ENCODE peak calls at places on chromosome 18, in six cellular contexts. One of them, this sample, is unnamed.

GRCh38 chr18:37516361-37516853 is 49.2 kb downstream of the CELF4 start:
- DNase-seq in fibroblast of lung: no peak
- DNase-seq in GM13977: no peak
- DNase-seq in sigmoid colon: no peak
- DNase-seq in neural crest cell: no peak
- DNase-seq in body of pancreas: no peak
- DNase-seq in this sample: no peak

GRCh38 chr18:59437851-59438250 is 78.8 kb upstream of the LMAN1 start:
- DNase-seq in fibroblast of lung: no peak
- DNase-seq in GM13977: no peak
- DNase-seq in sigmoid colon: no peak
- DNase-seq in neural crest cell: no peak
- DNase-seq in body of pancreas: no peak
- DNase-seq in this sample: no peak

GRCh38 chr18:70371085-70371735 is 82.4 kb downstream of the SOCS6 start:
- DNase-seq in fibroblast of lung: no peak
- DNase-seq in GM13977: no peak
- DNase-seq in sigmoid colon: no peak
- DNase-seq in neural crest cell: no peak
- DNase-seq in body of pancreas: no peak
- DNase-seq in this sample: no peak

GRCh38 chr18:29271496-29271895 is 1094.6 kb upstream of the CDH2 start:
- DNase-seq in fibroblast of lung: peak; percentile 61
- DNase-seq in GM13977: no peak
- DNase-seq in sigmoid colon: no peak
- DNase-seq in neural crest cell: no peak
- DNase-seq in body of pancreas: no peak
- DNase-seq in this sample: no peak

GRCh38 chr18:23529597-23529996 is 26.3 kb downstream of the RMC1 start:
- DNase-seq in fibroblast of lung: peak; percentile 16
- DNase-seq in GM13977: peak; percentile 32
- DNase-seq in sigmoid colon: no peak
- DNase-seq in neural crest cell: no peak
- DNase-seq in body of pancreas: no peak
- DNase-seq in this sample: no peak

GRCh38 chr18:70233974-70234373 is 28.5 kb upstream of the RTTN start:
- DNase-seq in fibroblast of lung: no peak
- DNase-seq in GM13977: no peak
- DNase-seq in sigmoid colon: no peak
- DNase-seq in neural crest cell: no peak
- DNase-seq in body of pancreas: no peak
- DNase-seq in this sample: no peak

GRCh38 chr18:8354304-8354703 is 254.9 kb upstream of the RAB12 start:
- DNase-seq in fibroblast of lung: no peak
- DNase-seq in GM13977: no peak
- DNase-seq in sigmoid colon: no peak
- DNase-seq in neural crest cell: no peak
- DNase-seq in body of pancreas: no peak
- DNase-seq in this sample: no peak

GRCh38 chr18:65287642-65288041 is 463.2 kb upstream of the CDH7 start:
- DNase-seq in fibroblast of lung: no peak
- DNase-seq in GM13977: no peak
- DNase-seq in sigmoid colon: no peak
- DNase-seq in neural crest cell: no peak
- DNase-seq in body of pancreas: no peak
- DNase-seq in this sample: no peak

GRCh38 chr18:582465-582864 is 2.3 kb downstream of the CETN1 start:
- DNase-seq in fibroblast of lung: no peak
- DNase-seq in GM13977: no peak
- DNase-seq in sigmoid colon: no peak
- DNase-seq in neural crest cell: no peak
- DNase-seq in body of pancreas: peak; percentile 22
- DNase-seq in this sample: no peak

GRCh38 chr18:5463836-5464235 is 80.0 kb downstream of the EPB41L3 start:
- DNase-seq in fibroblast of lung: no peak
- DNase-seq in GM13977: no peak
- DNase-seq in sigmoid colon: no peak
- DNase-seq in neural crest cell: no peak
- DNase-seq in body of pancreas: no peak
- DNase-seq in this sample: no peak

GRCh38 chr18:31555971-31556747 is 35.5 kb upstream of the TTR start:
- DNase-seq in fibroblast of lung: peak; percentile 83
- DNase-seq in GM13977: peak; percentile 54
- DNase-seq in sigmoid colon: no peak
- DNase-seq in neural crest cell: peak; percentile 43
- DNase-seq in body of pancreas: peak; percentile 74
- DNase-seq in this sample: peak; percentile 52

GRCh38 chr18:57438669-57439616 is 3.8 kb downstream of the ONECUT2 start:
- DNase-seq in fibroblast of lung: no peak
- DNase-seq in GM13977: peak; percentile 35
- DNase-seq in sigmoid colon: no peak
- DNase-seq in neural crest cell: no peak
- DNase-seq in body of pancreas: no peak
- DNase-seq in this sample: peak; percentile 32

GRCh38 chr18:45254683-45255082 is 360.6 kb upstream of the SLC14A2 start:
- DNase-seq in fibroblast of lung: peak; percentile 48
- DNase-seq in GM13977: no peak
- DNase-seq in sigmoid colon: no peak
- DNase-seq in neural crest cell: no peak
- DNase-seq in body of pancreas: peak; percentile 15
- DNase-seq in this sample: no peak

GRCh38 chr18:58520964-58521363 is 107.9 kb downstream of the ALPK2 start:
- DNase-seq in fibroblast of lung: no peak
- DNase-seq in GM13977: peak; percentile 36
- DNase-seq in sigmoid colon: no peak
- DNase-seq in neural crest cell: no peak
- DNase-seq in body of pancreas: no peak
- DNase-seq in this sample: no peak

GRCh38 chr18:11948852-11949523 is 32.3 kb upstream of the IMPA2 start:
- DNase-seq in fibroblast of lung: peak; percentile 26
- DNase-seq in GM13977: no peak
- DNase-seq in sigmoid colon: no peak
- DNase-seq in neural crest cell: no peak
- DNase-seq in body of pancreas: no peak
- DNase-seq in this sample: no peak

GRCh38 chr18:22816266-22817176 is 116.6 kb upstream of the RBBP8 start:
- DNase-seq in fibroblast of lung: no peak
- DNase-seq in GM13977: no peak
- DNase-seq in sigmoid colon: no peak
- DNase-seq in neural crest cell: no peak
- DNase-seq in body of pancreas: no peak
- DNase-seq in this sample: no peak

GRCh38 chr18:45938488-45938935 is 28.6 kb downstream of the EPG5 start:
- DNase-seq in fibroblast of lung: no peak
- DNase-seq in GM13977: peak; percentile 27
- DNase-seq in sigmoid colon: no peak
- DNase-seq in neural crest cell: no peak
- DNase-seq in body of pancreas: no peak
- DNase-seq in this sample: peak; percentile 20

GRCh38 chr18:31750259-31750658 is 10.4 kb downstream of the SLC25A52 start:
- DNase-seq in fibroblast of lung: no peak
- DNase-seq in GM13977: no peak
- DNase-seq in sigmoid colon: no peak
- DNase-seq in neural crest cell: no peak
- DNase-seq in body of pancreas: no peak
- DNase-seq in this sample: no peak

GRCh38 chr18:26407721-26408601 is 140.4 kb downstream of the KCTD1 start:
- DNase-seq in fibroblast of lung: no peak
- DNase-seq in GM13977: no peak
- DNase-seq in sigmoid colon: no peak
- DNase-seq in neural crest cell: no peak
- DNase-seq in body of pancreas: no peak
- DNase-seq in this sample: no peak

GRCh38 chr18:12305930-12306629 is 2.0 kb upstream of the TUBB6 start:
- DNase-seq in fibroblast of lung: no peak
- DNase-seq in GM13977: no peak
- DNase-seq in sigmoid colon: no peak
- DNase-seq in neural crest cell: no peak
- DNase-seq in body of pancreas: no peak
- DNase-seq in this sample: no peak

GRCh38 chr18:31744661-31745060 is 16.0 kb downstream of the SLC25A52 start:
- DNase-seq in fibroblast of lung: no peak
- DNase-seq in GM13977: no peak
- DNase-seq in sigmoid colon: no peak
- DNase-seq in neural crest cell: no peak
- DNase-seq in body of pancreas: no peak
- DNase-seq in this sample: no peak

GRCh38 chr18:23460285-23461273 is 7.5 kb downstream of the RIOK3 start:
- DNase-seq in fibroblast of lung: no peak
- DNase-seq in GM13977: no peak
- DNase-seq in sigmoid colon: no peak
- DNase-seq in neural crest cell: no peak
- DNase-seq in body of pancreas: no peak
- DNase-seq in this sample: no peak

GRCh38 chr18:59376351-59376935 is 17.4 kb upstream of the LMAN1 start:
- DNase-seq in fibroblast of lung: no peak
- DNase-seq in GM13977: no peak
- DNase-seq in sigmoid colon: no peak
- DNase-seq in neural crest cell: no peak
- DNase-seq in body of pancreas: no peak
- DNase-seq in this sample: no peak

GRCh38 chr18:79826966-79827365 is 29.2 kb downstream of the KCNG2 start:
- DNase-seq in fibroblast of lung: no peak
- DNase-seq in GM13977: no peak
- DNase-seq in sigmoid colon: no peak
- DNase-seq in neural crest cell: no peak
- DNase-seq in body of pancreas: no peak
- DNase-seq in this sample: no peak

GRCh38 chr18:36135264-36135663 is 5.6 kb downstream of the ELP2 start:
- DNase-seq in fibroblast of lung: no peak
- DNase-seq in GM13977: no peak
- DNase-seq in sigmoid colon: no peak
- DNase-seq in neural crest cell: no peak
- DNase-seq in body of pancreas: no peak
- DNase-seq in this sample: no peak

GRCh38 chr18:58556333-58557012 is 72.4 kb downstream of the ALPK2 start:
- DNase-seq in fibroblast of lung: no peak
- DNase-seq in GM13977: no peak
- DNase-seq in sigmoid colon: no peak
- DNase-seq in neural crest cell: no peak
- DNase-seq in body of pancreas: peak; percentile 15
- DNase-seq in this sample: no peak

GRCh38 chr18:58856881-58857280 is 7.8 kb upstream of the ZNF532 start:
- DNase-seq in fibroblast of lung: peak; percentile 60
- DNase-seq in GM13977: no peak
- DNase-seq in sigmoid colon: peak; percentile 33
- DNase-seq in neural crest cell: no peak
- DNase-seq in body of pancreas: no peak
- DNase-seq in this sample: no peak

GRCh38 chr18:5295231-5295920 is at the start of gene ZBTB14:
- DNase-seq in fibroblast of lung: peak; percentile 58
- DNase-seq in GM13977: peak; percentile 86
- DNase-seq in sigmoid colon: peak; percentile 79
- DNase-seq in neural crest cell: peak; percentile 47
- DNase-seq in body of pancreas: peak; percentile 78
- DNase-seq in this sample: peak; percentile 89

DNA sequence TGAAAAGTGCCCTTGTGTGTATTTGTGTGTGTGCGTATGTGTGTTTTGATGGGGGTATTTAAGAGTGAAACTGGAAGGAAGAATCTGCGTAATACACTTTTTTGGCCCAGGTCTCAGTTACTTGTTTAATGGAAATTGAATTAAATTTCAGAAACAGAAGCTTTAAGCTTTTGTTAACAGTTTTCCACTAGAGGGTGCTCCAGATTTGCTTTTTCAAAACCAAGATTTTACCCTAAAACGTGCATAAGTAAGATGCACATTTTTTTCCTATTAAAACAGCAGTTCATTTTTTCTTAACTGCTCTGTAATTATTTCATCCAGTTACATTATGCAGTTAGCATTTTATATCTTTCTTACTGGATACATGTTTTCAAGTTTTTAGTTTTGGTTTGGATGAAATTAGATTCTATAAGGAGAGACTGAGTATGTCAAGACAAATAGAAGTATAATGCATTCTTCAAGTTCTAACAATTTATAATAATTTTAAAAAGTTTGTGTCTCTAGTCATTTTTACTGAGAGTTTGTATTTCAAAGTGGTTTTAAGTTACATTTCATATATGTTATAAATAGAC is 97.2 kb downstream of the PIK3C3 start:
- DNase-seq in fibroblast of lung: peak; percentile 60
- DNase-seq in GM13977: no peak
- DNase-seq in sigmoid colon: no peak
- DNase-seq in neural crest cell: no peak
- DNase-seq in body of pancreas: no peak
- DNase-seq in this sample: no peak
- TF ChIP-seq CTCF in fibroblast of lung: peak; percentile 60
- TF ChIP-seq CTCF in GM13977: peak; percentile 35
- TF ChIP-seq CTCF in sigmoid colon: no peak
- TF ChIP-seq CTCF in neural crest cell: peak; percentile 52
- TF ChIP-seq CTCF in body of pancreas: no peak
- TF ChIP-seq CTCF in this sample: no peak

GRCh38 chr18:75959150-75959549 is 531.6 kb upstream of the SMIM21 start:
- DNase-seq in fibroblast of lung: no peak
- DNase-seq in GM13977: no peak
- DNase-seq in sigmoid colon: no peak
- DNase-seq in neural crest cell: no peak
- DNase-seq in body of pancreas: no peak
- DNase-seq in this sample: no peak

GRCh38 chr18:75962177-75962576 is 532.9 kb downstream of the ZNF516 start:
- DNase-seq in fibroblast of lung: peak; percentile 1
- DNase-seq in GM13977: no peak
- DNase-seq in sigmoid colon: no peak
- DNase-seq in neural crest cell: no peak
- DNase-seq in body of pancreas: no peak
- DNase-seq in this sample: no peak

GRCh38 chr18:75958683-75959082 is 531.2 kb upstream of the SMIM21 start:
- DNase-seq in fibroblast of lung: no peak
- DNase-seq in GM13977: no peak
- DNase-seq in sigmoid colon: no peak
- DNase-seq in neural crest cell: no peak
- DNase-seq in body of pancreas: no peak
- DNase-seq in this sample: no peak
- TF ChIP-seq CTCF in fibroblast of lung: no peak
- TF ChIP-seq CTCF in GM13977: no peak
- TF ChIP-seq CTCF in sigmoid colon: no peak
- TF ChIP-seq CTCF in neural crest cell: peak; percentile 29
- TF ChIP-seq CTCF in body of pancreas: no peak
- TF ChIP-seq CTCF in this sample: no peak

DNA sequence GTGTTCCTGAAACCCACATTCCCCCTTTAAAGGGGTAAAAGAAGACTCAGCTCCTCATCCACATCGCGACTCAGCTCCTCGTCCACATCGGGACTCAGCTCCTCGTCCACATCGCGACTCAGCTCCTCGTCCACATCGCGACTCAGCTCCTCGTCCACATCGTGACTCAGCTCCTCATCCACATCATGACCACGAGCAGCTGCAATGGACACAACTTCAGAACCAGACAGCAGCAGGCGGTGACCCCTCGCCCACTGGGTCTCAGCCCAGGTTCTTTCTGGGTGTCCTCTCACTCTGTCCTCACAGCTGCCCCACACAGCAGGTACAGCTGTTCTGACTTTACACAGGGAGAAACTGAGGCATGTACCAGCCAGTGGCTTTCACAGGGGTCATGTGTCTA is 163.5 kb upstream of the SALL3 start:
- DNase-seq in fibroblast of lung: no peak
- DNase-seq in GM13977: no peak
- DNase-seq in sigmoid colon: no peak
- DNase-seq in neural crest cell: no peak
- DNase-seq in body of pancreas: no peak
- DNase-seq in this sample: no peak
- TF ChIP-seq CTCF in fibroblast of lung: no peak
- TF ChIP-seq CTCF in GM13977: no peak
- TF ChIP-seq CTCF in sigmoid colon: no peak
- TF ChIP-seq CTCF in neural crest cell: no peak
- TF ChIP-seq CTCF in body of pancreas: no peak
- TF ChIP-seq CTCF in this sample: no peak

GRCh38 chr18:48668466-48669179 is 129.8 kb downstream of the CTIF start:
- DNase-seq in fibroblast of lung: no peak
- DNase-seq in GM13977: no peak
- DNase-seq in sigmoid colon: no peak
- DNase-seq in neural crest cell: no peak
- DNase-seq in body of pancreas: no peak
- DNase-seq in this sample: no peak
- TF ChIP-seq CTCF in fibroblast of lung: peak; percentile 23
- TF ChIP-seq CTCF in GM13977: no peak
- TF ChIP-seq CTCF in sigmoid colon: no peak
- TF ChIP-seq CTCF in neural crest cell: no peak
- TF ChIP-seq CTCF in body of pancreas: no peak
- TF ChIP-seq CTCF in this sample: no peak